ENCODE peak calls at places on chromosomes 11 and 22, in five cellular contexts. Y is heart left ventricle, D is ovary, T is IMR-90, N is K562. C is an unnamed sample. For H3K4me1, the result is how much of the 10 kb centered on the place peaks cover.

GRCh38 chr11:100918551-100919500 is 210.8 kb downstream of the PGR start:
- DNase-seq in Y (no peak), D (no peak), T (peak), N (peak), C (no peak)

GRCh38 chr11:124077266-124077665 is 36.1 kb upstream of the OR10G7 start:
- DNase-seq in Y (no peak), D (no peak), T (no peak), N (no peak), C (no peak)

GRCh38 chr11:59145534-59145933 is 2.9 kb downstream of the FAM111A start:
- DNase-seq in Y (no peak), D (no peak), T (peak), N (no peak), C (no peak)

GRCh38 chr11:112822478-112823274 is 138.5 kb upstream of the NCAM1 start:
- DNase-seq in Y (no peak), D (no peak), T (no peak), N (no peak), C (no peak)

GRCh38 chr22:44393066-44393465 is 80.3 kb upstream of the SHISAL1 start:
- DNase-seq in Y (peak), D (no peak), T (no peak), N (no peak), C (peak)

GRCh38 chr22:46726066-46726985 is 11.7 kb downstream of the CERK start:
- DNase-seq in Y (no peak), D (no peak), T (no peak), N (no peak), C (no peak)

GRCh38 chr11:103806130-103806900 is 230.1 kb upstream of the DDI1 start:
- DNase-seq in Y (no peak), D (peak), T (peak), N (no peak), C (no peak)

GRCh38 chr22:44219101-44219870 is 38.6 kb downstream of the PARVG start:
- DNase-seq in Y (no peak), D (no peak), T (no peak), N (no peak), C (no peak)

GRCh38 chr11:111414936-111415335 is 35.9 kb upstream of the POU2AF1 start:
- DNase-seq in Y (no peak), D (no peak), T (no peak), N (no peak), C (no peak)

GRCh38 chr11:16226245-16226644 is 130.1 kb downstream of the SOX6 start:
- DNase-seq in Y (no peak), D (peak), T (peak), N (peak), C (peak)

GRCh38 chr22:21457023-21457787 is 10.0 kb upstream of the TMEM191C start:
- DNase-seq in Y (no peak), D (no peak), T (peak), N (no peak), C (no peak)

GRCh38 chr22:29145321-29146072 is 60.2 kb upstream of the EMID1 start:
- DNase-seq in Y (no peak), D (no peak), T (no peak), N (no peak), C (peak)

GRCh38 chr22:17105143-17106129 is 15.7 kb downstream of the TMEM121B start:
- DNase-seq in Y (no peak), D (no peak), T (no peak), N (no peak), C (no peak)

DNA sequence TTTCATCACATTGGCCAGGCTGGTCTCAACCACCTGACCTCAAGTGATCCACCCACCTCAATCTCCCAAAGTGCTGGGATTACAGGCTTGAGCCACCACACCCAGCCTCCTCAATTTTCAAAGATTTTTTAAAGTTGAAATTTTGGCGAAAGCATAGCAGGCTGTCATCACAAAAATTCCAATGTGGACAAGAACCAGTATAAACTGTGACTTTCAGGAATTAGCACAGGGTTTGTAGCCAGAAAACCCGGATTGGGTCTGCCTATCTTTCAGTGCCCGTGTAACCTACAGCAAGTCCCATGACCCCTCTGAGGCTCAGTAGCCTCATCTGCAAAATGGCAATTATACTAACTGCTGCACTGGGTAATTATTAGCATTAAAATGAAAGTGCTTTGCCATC is 80.3 kb downstream of the SGSM3 start:
- DNase-seq in Y (no peak), D (no peak), T (no peak), N (no peak), C (no peak)
- H3K4me1 ChIP-seq in Y (under half), D (under half), T (under half), N (under half), C (under half)

GRCh38 chr11:119794756-119795155 is 65.8 kb upstream of the NECTIN1 start:
- DNase-seq in Y (no peak), D (no peak), T (no peak), N (no peak), C (no peak)

GRCh38 chr11:119794141-119794665 is 65.2 kb upstream of the NECTIN1 start:
- DNase-seq in Y (no peak), D (no peak), T (no peak), N (no peak), C (no peak)

GRCh38 chr11:119795231-119795630 is 66.2 kb upstream of the NECTIN1 start:
- DNase-seq in Y (no peak), D (no peak), T (peak), N (no peak), C (peak)

GRCh38 chr11:119791701-119792151 is 62.7 kb upstream of the NECTIN1 start:
- DNase-seq in Y (no peak), D (no peak), T (peak), N (no peak), C (no peak)

GRCh38 chr11:119793335-119793984 is 64.5 kb upstream of the NECTIN1 start:
- DNase-seq in Y (no peak), D (no peak), T (no peak), N (no peak), C (no peak)
- H3K27ac ChIP-seq in Y (no peak), D (no peak), T (no peak), N (no peak), C (no peak)

DNA sequence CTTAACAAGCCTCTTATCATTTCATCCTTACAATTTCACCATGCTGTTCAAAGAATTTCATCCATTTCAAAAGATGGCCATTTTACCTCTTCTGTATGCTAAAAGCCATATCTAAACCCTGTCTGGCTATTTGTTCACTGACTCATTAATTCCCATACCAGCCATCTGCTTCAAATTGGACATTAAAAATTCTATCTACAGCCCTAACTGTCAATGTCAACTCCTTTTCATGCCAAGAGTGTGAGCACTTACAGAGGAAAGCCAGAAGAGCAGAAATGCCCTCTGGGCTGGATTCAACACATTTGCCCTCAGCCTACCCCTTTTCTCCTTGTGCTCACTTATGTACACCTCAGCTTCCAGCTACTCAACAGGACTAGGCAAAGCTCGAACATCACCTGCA is 59.2 kb downstream of the SYTL2 start:
- DNase-seq in Y (no peak), D (no peak), T (peak), N (no peak), C (no peak)
- H3K4me1 ChIP-seq in Y (under half), D (under half), T (under half), N (under half), C (under half)

DNA sequence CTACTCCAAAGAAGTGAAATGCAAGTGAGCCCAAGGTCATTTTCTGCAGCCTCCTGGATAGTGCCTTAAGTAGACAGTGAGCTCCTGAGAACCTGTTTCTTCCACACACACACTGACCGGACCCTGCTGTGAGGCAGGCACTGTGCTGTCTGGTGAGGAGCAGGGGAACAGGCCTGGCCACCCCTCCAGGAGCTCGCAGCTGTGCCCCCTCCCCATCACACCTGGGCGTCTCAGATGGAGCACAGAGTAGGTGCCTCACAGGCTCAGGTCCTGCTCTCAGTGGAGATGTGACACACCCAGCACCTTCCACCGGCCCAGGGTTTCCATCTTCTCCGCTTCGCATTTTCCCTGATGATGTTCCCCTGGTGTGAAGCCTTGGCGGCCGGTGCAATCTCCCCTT is 174.9 kb downstream of the ST3GAL4 start:
- DNase-seq in Y (no peak), D (no peak), T (no peak), N (no peak), C (no peak)
- H3K27ac ChIP-seq in Y (no peak), D (no peak), T (no peak), N (no peak), C (no peak)

GRCh38 chr22:41237707-41238569 is 2.8 kb downstream of the CHADL start:
- DNase-seq in Y (peak), D (peak), T (peak), N (peak), C (peak)
- H3K4me1 ChIP-seq in Y (under half), D (under half), T (under half), N (under half), C (under half)

DNA sequence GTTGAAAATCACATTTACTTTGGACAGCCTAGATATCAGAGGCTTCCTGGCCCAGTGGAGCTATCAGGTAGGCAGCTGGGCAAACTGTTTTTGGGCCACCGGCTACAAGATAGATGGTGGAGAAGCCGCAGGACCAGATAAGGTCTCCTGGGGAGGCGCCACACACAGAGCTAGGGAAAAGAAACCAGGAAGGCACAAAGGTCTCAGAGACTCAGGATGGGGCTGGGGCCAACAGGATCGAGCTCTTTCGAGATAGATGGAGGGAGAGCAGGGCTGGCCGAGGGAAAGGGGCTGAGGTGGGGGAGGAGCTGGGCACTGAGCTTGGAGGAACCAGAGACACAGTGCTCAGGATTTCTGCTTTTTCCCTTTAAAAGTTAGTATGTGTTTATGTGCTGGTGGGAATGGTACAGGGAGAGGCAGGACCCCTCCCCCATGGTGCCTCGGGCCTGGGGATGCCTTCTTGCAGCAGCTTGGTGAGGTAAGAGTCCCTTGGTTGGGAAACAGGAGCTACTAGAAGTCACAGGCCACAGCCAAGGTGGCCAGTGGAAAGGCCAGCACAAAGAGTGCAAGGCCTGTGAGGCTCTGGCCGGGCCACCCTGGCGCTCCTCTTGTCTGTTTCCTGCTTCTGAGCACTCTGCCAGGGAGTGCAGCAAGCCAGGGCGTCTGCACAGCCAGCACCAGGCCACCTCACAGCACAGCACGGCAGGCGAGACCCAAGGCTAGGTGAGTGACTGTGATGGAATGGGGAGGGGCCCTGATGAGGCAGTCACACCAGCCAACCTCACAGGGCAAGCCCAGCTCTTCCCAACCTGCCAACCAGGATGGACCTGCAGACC is 11.5 kb upstream of the NAP1L4 start:
- DNase-seq in Y (no peak), D (no peak), T (no peak), N (no peak), C (peak)
- H3K27ac ChIP-seq in Y (no peak), D (no peak), T (no peak), N (no peak), C (no peak)

GRCh38 chr11:61364012-61364396 is 1.8 kb downstream of the TMEM138 start:
- DNase-seq in Y (no peak), D (no peak), T (no peak), N (no peak), C (no peak)

GRCh38 chr11:61362542-61362875 is 335 bp downstream of the TMEM138 start:
- DNase-seq in Y (no peak), D (no peak), T (peak), N (peak), C (no peak)

GRCh38 chr11:61359541-61359940 is 2.1 kb downstream of the CYB561A3 start:
- DNase-seq in Y (no peak), D (no peak), T (no peak), N (no peak), C (no peak)

GRCh38 chr11:61361237-61361636 is 445 bp downstream of the CYB561A3 start:
- DNase-seq in Y (no peak), D (no peak), T (no peak), N (no peak), C (no peak)

GRCh38 chr11:61361686-61362541 is at the start of the genes CYB561A3 and TMEM138:
- DNase-seq in Y (peak), D (peak), T (peak), N (peak), C (peak)
- H3K4me1 ChIP-seq in Y (under half), D (under half), T (under half), N (under half), C (under half)